ENCODE peak calls at places on chromosome 22, in four cellular contexts. U is lower leg skin; N is CD4-positive, alpha-beta memory T cell; O is IMR-90. V is an unnamed sample.

GRCh38 chr22:31140746-31141145 is 438 bp upstream of the PLA2G3 start:
- DNase-seq in U (no peak), N (no peak), O (no peak), V (no peak)

GRCh38 chr22:44184006-44184405 is 3.3 kb downstream of the PARVG start:
- DNase-seq in U (no peak), N (no peak), O (no peak), V (no peak)

GRCh38 chr22:25018009-25018408 is 65.5 kb downstream of the KIAA1671 start:
- DNase-seq in U (no peak), N (no peak), O (no peak), V (no peak)

GRCh38 chr22:45309422-45310227 is at the start of gene FAM118A:
- DNase-seq in U (peak; percentile 98), N (peak; percentile 95), O (peak; percentile 88), V (peak; percentile 82)

GRCh38 chr22:20624161-20624616 is 116.8 kb downstream of the MED15 start:
- DNase-seq in U (no peak), N (no peak), O (peak; percentile 31), V (peak; percentile 78)

GRCh38 chr22:34297536-34298120 is 377.4 kb upstream of the LARGE1 start:
- DNase-seq in U (no peak), N (no peak), O (no peak), V (no peak)

GRCh38 chr22:31637938-31638618 is 23.9 kb downstream of the PISD start:
- DNase-seq in U (peak; percentile 86), N (no peak), O (no peak), V (peak; percentile 62)

GRCh38 chr22:37661160-37661924 is 2.8 kb downstream of the PDXP start:
- DNase-seq in U (no peak), N (no peak), O (peak; percentile 82), V (no peak)

GRCh38 chr22:18095101-18095805 is 15.4 kb upstream of the TUBA8 start:
- DNase-seq in U (no peak), N (no peak), O (peak; percentile 38), V (no peak)

GRCh38 chr22:22461111-22461510 is 47.4 kb downstream of the ZNF280B start:
- DNase-seq in U (no peak), N (no peak), O (no peak), V (no peak)

GRCh38 chr22:22322792-22323191 is 78.2 kb downstream of the VPREB1 start:
- DNase-seq in U (no peak), N (no peak), O (no peak), V (no peak)

GRCh38 chr22:23696326-23696851 is 5.6 kb downstream of the RGL4 start:
- DNase-seq in U (peak; percentile 84), N (peak; percentile 88), O (peak; percentile 56), V (peak; percentile 37)

GRCh38 chr22:39224550-39224949 is 20.2 kb downstream of the PDGFB start:
- DNase-seq in U (no peak), N (no peak), O (no peak), V (no peak)

GRCh38 chr22:25167082-25167481 is 32.6 kb upstream of the CRYBB3 start:
- DNase-seq in U (no peak), N (no peak), O (no peak), V (no peak)

GRCh38 chr22:39317084-39317755 is 2.2 kb downstream of the RPL3 start:
- DNase-seq in U (no peak), N (peak; percentile 21), O (no peak), V (no peak)

GRCh38 chr22:28462041-28462440 is 217.6 kb downstream of the TTC28 start:
- DNase-seq in U (no peak), N (no peak), O (no peak), V (no peak)

GRCh38 chr22:49301398-49302149 is 526.1 kb downstream of the BRD1 start:
- DNase-seq in U (peak; percentile 81), N (no peak), O (no peak), V (no peak)

GRCh38 chr22:45238431-45239377 is 2.0 kb downstream of the KIAA0930 start:
- DNase-seq in U (no peak), N (no peak), O (no peak), V (no peak)

GRCh38 chr22:23217171-23218052 is 37.1 kb downstream of the BCR start:
- DNase-seq in U (no peak), N (no peak), O (no peak), V (no peak)

GRCh38 chr22:33652596-33652995 is 267.7 kb downstream of the LARGE1 start:
- DNase-seq in U (no peak), N (no peak), O (peak; percentile 31), V (no peak)

GRCh38 chr22:17952273-17952801 is 72.0 kb downstream of the MICAL3 start:
- DNase-seq in U (no peak), N (no peak), O (no peak), V (no peak)

GRCh38 chr22:44523981-44524759 is 26.1 kb upstream of the RTL6 start:
- DNase-seq in U (peak; percentile 60), N (no peak), O (peak; percentile 99), V (no peak)

GRCh38 chr22:50624347-50625130 is 3.4 kb downstream of the ARSA start:
- DNase-seq in U (no peak), N (no peak), O (no peak), V (no peak)

GRCh38 chr22:50621491-50621880 is 6.5 kb downstream of the ARSA start:
- DNase-seq in U (no peak), N (peak; percentile 74), O (no peak), V (peak; percentile 62)

GRCh38 chr22:50622723-50623327 is 5.1 kb downstream of the ARSA start:
- DNase-seq in U (no peak), N (no peak), O (no peak), V (no peak)

GRCh38 chr22:50621948-50622722 is 5.8 kb downstream of the ARSA start:
- DNase-seq in U (no peak), N (peak; percentile 33), O (no peak), V (no peak)

GRCh38 chr22:50620861-50621490 is 7.0 kb downstream of the ARSA start:
- DNase-seq in U (no peak), N (peak; percentile 86), O (no peak), V (peak; percentile 72)
- H3K4me3 ChIP-seq in U (no peak overlapping the region), N (peak overlapping the region; percentile 12), O (no peak overlapping the region), V (peak overlapping the region; percentile 60)

GRCh38 chr22:42300286-42301071 is 30.0 kb upstream of the TCF20 start:
- DNase-seq in U (no peak), N (peak; percentile 48), O (no peak), V (peak; percentile 39)
- H3K4me3 ChIP-seq in U (no peak overlapping the region), N (peak overlapping the region; percentile 23), O (no peak overlapping the region), V (no peak overlapping the region)

DNA sequence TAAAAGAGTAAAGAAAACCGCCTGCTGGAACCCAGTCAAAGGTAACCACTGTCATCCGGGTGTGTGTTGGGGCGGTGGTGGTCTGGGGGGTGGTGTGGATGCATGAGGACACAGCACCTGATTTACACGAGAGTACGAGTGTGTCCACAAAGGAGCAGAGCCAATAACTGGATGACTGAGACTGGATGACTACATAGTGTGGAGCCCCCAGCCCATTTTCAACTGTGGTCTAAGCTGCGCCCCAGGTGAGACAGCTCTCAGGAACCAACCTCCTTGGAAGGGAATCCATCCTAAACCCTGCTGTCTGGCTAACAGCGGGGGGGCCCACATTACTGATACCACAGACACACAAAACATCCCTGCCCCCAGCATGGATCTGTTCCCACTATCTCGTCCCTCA is 5.6 kb downstream of the CELSR1 start:
- DNase-seq in U (no peak), N (no peak), O (no peak), V (no peak)
- H3K4me3 ChIP-seq in U (no peak overlapping the region), N (no peak overlapping the region), O (no peak overlapping the region), V (no peak overlapping the region)

GRCh38 chr22:46613606-46613997 is 6.6 kb upstream of the GRAMD4 start:
- DNase-seq in U (no peak), N (no peak), O (no peak), V (peak; percentile 19)
- H3K4me3 ChIP-seq in U (no peak overlapping the region), N (peak overlapping the region; percentile 30), O (no peak overlapping the region), V (peak overlapping the region; percentile 52)

GRCh38 chr22:35837328-35837727 is 119.7 kb downstream of the APOL5 start:
- DNase-seq in U (no peak), N (no peak), O (no peak), V (no peak)
- H3K4me3 ChIP-seq in U (no peak overlapping the region), N (no peak overlapping the region), O (no peak overlapping the region), V (no peak overlapping the region)

GRCh38 chr22:29793396-29793795 is 26.2 kb downstream of the UQCR10 start:
- DNase-seq in U (no peak), N (no peak), O (no peak), V (no peak)

GRCh38 chr22:29788339-29789279 is 21.4 kb downstream of the UQCR10 start:
- DNase-seq in U (no peak), N (no peak), O (no peak), V (no peak)

GRCh38 chr22:29786026-29786425 is 18.9 kb downstream of the UQCR10 start:
- DNase-seq in U (no peak), N (no peak), O (no peak), V (no peak)

GRCh38 chr22:29787371-29787980 is 20.3 kb downstream of the UQCR10 start:
- DNase-seq in U (no peak), N (no peak), O (no peak), V (no peak)

DNA sequence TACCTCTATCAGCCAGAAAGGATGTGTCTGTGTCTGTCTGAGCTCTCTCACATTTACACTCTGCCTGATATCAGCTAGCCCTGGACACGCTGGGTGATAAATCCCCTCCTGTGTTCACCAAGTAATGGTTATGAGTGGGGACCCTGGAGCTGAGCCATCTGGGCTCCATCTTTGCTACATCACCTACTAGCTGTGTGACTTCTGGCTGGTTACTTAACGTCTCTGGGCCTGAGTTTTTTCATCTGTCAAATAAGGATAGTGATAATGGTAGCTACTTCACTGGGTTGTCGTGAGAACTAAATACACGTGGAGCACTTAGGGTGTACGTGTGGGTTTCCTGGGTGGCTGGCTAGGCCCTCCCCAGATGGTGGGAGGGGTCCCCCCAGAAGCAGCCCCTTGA is 22.9 kb downstream of the UQCR10 start:
- DNase-seq in U (no peak), N (no peak), O (no peak), V (no peak)
- H3K4me3 ChIP-seq in U (no peak overlapping the region), N (no peak overlapping the region), O (no peak overlapping the region), V (no peak overlapping the region)

DNA sequence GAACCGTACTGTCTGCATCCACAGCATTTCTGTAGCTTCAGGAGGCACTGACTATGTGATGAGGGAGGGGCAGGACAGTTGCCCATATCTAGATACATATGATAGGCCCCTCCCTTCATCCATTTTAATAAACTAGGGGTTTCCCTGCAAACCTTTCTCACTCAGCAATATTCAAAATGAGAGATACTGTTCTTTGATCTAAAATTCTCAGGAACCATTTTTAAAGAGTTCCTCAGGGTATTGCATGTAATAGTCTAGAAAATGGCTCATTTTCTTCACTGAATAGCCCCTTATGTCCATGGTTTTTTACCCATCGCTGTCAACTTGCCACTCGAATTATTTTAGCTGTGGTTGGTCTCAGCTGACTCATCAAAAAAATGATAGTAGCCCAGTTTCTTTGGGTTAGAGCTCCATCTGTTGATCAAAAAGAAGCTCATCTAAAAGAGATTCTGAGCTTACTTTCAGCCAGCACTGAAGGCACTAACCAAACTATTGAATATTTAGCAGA is 37.0 kb upstream of the DNAJB7 start:
- DNase-seq in U (no peak), N (peak; percentile 54), O (peak; percentile 67), V (peak; percentile 25)
- H3K4me3 ChIP-seq in U (no peak overlapping the region), N (no peak overlapping the region), O (no peak overlapping the region), V (no peak overlapping the region)

V was measured in GM12864.